ENCODE peak calls at places on chromosomes 6 and 20, in eight cellular contexts. S, G, A, Q, E, P, J and O are unnamed samples.

GRCh38 chr6:141848029-141848890 is 284.5 kb upstream of the GJE1 start:
- DNase-seq in S (no peak), G (no peak), Q (peak; percentile 2), J (no peak), E (no peak), P (peak; percentile 88), A (no peak), O (peak; percentile 68)

GRCh38 chr6:25852756-25853155 is 20.9 kb upstream of the SLC17A1 start:
- DNase-seq in G (no peak), S (no peak), P (no peak), A (no peak), J (no peak), E (no peak), Q (no peak), O (no peak)

GRCh38 chr20:37299718-37300529 is 10.5 kb downstream of the MANBAL start:
- DNase-seq in J (no peak), Q (peak; percentile 26), S (no peak), P (no peak), A (no peak), E (peak; percentile 59), G (no peak), O (no peak)

GRCh38 chr6:14272111-14273085 is 154.8 kb downstream of the CD83 start:
- DNase-seq in P (peak; percentile 96), J (peak; percentile 11), G (no peak), S (peak; percentile 27), A (no peak), E (no peak), Q (peak; percentile 81), O (peak; percentile 76)

GRCh38 chr6:133553652-133554051 is 312.5 kb downstream of the EYA4 start:
- DNase-seq in G (peak; percentile 34), Q (peak; percentile 82), E (peak; percentile 85), A (peak; percentile 53), S (peak; percentile 38), P (peak; percentile 65), J (no peak), O (no peak)

GRCh38 chr6:5899216-5900045 is 107.3 kb downstream of the NRN1 start:
- DNase-seq in E (no peak), A (no peak), P (no peak), G (no peak), J (no peak), S (no peak), Q (no peak), O (no peak)

GRCh38 chr20:50052952-50053789 is 59.8 kb downstream of the UBE2V1 start:
- DNase-seq in J (no peak), P (no peak), A (peak; percentile 55), G (no peak), E (no peak), Q (no peak), S (no peak), O (no peak)

GRCh38 chr6:134447883-134448387 is 130.0 kb upstream of the SGK1 start:
- DNase-seq in J (no peak), S (peak; percentile 78), P (peak; percentile 57), E (peak; percentile 97), A (no peak), G (no peak), Q (peak; percentile 97), O (no peak)

GRCh38 chr6:111238464-111239119 is 151.3 kb downstream of the SLC16A10 start:
- DNase-seq in S (no peak), J (no peak), A (no peak), G (no peak), E (peak; percentile 43), P (peak; percentile 81), Q (peak; percentile 78), O (peak; percentile 70)

GRCh38 chr20:58714340-58714922 is 21.8 kb downstream of the NPEPL1 start:
- DNase-seq in J (peak; percentile 43), A (no peak), S (no peak), E (no peak), G (peak; percentile 13), P (no peak), Q (no peak), O (no peak)

GRCh38 chr6:142537612-142538478 is 236.0 kb downstream of the ADGRG6 start:
- DNase-seq in E (peak; percentile 29), J (no peak), P (peak; percentile 53), S (no peak), Q (peak; percentile 65), G (no peak), A (no peak), O (peak; percentile 47)

GRCh38 chr6:107337342-107337741 is 122.0 kb downstream of the PDSS2 start:
- DNase-seq in S (no peak), J (no peak), P (no peak), E (no peak), A (no peak), G (no peak), Q (no peak), O (no peak)

GRCh38 chr6:44329858-44330257 is 12.6 kb upstream of the SPATS1 start:
- DNase-seq in Q (no peak), S (no peak), P (no peak), A (no peak), G (no peak), E (no peak), J (no peak), O (no peak)

GRCh38 chr6:134447423-134447822 is 129.5 kb upstream of the SGK1 start:
- DNase-seq in E (peak; percentile 77), A (no peak), S (no peak), J (no peak), P (no peak), G (no peak), Q (peak; percentile 81), O (no peak)

GRCh38 chr20:55116598-55116997 is 641.2 kb downstream of the DOK5 start:
- DNase-seq in G (no peak), E (no peak), J (no peak), Q (no peak), A (no peak), P (no peak), S (no peak), O (no peak)

GRCh38 chr6:74319292-74319691 is 623.3 kb downstream of the CD109 start:
- DNase-seq in Q (no peak), P (no peak), A (no peak), S (no peak), G (no peak), E (no peak), J (no peak), O (no peak)

GRCh38 chr6:147821266-147821665 is 312.8 kb downstream of the SAMD5 start:
- DNase-seq in J (no peak), G (no peak), P (no peak), S (no peak), A (no peak), E (no peak), Q (no peak), O (no peak)

GRCh38 chr6:142361765-142362540 is 60.1 kb downstream of the ADGRG6 start:
- DNase-seq in E (peak; percentile 77), Q (peak; percentile 86), G (no peak), S (peak; percentile 83), P (no peak), J (no peak), A (no peak), O (peak; percentile 89)

GRCh38 chr20:48750941-48751620 is 76.7 kb downstream of the PREX1 start:
- DNase-seq in S (no peak), G (no peak), Q (peak; percentile 61), J (peak; percentile 89), A (peak; percentile 29), P (no peak), E (no peak), O (no peak)

GRCh38 chr20:59997886-59998285 is 39.7 kb downstream of the CDH26 start:
- DNase-seq in G (no peak), J (no peak), Q (no peak), A (no peak), S (no peak), P (no peak), E (no peak), O (no peak)

GRCh38 chr6:140671926-140672325 is 1297.5 kb upstream of the CITED2 start:
- DNase-seq in G (no peak), J (no peak), Q (peak; percentile 56), S (no peak), P (peak; percentile 64), E (no peak), A (no peak), O (no peak)

GRCh38 chr6:22236626-22237414 is 60.0 kb downstream of the PRL start:
- DNase-seq in A (no peak), Q (peak; percentile 94), J (no peak), G (no peak), S (peak; percentile 83), E (peak; percentile 87), P (peak; percentile 96), O (peak; percentile 87)

GRCh38 chr6:54846243-54846856 is at the start of gene FAM83B:
- DNase-seq in J (peak; percentile 70), A (peak; percentile 56), G (peak; percentile 88), S (no peak), Q (no peak), E (no peak), P (no peak), O (no peak)

GRCh38 chr6:64293298-64293697 is 657.7 kb downstream of the PHF3 start:
- DNase-seq in Q (peak; percentile 4), G (no peak), S (no peak), P (peak; percentile 3), E (peak; percentile 20), J (no peak), A (no peak), O (peak; percentile 30)

GRCh38 chr20:63830821-63831593 is at the start of gene ZBTB46:
- DNase-seq in G (peak; percentile 63), P (no peak), S (no peak), J (no peak), Q (no peak), E (peak; percentile 42), A (peak; percentile 82), O (peak; percentile 35)